ENCODE peak calls at places on chromosomes 12 and 14, in nine cellular contexts. Y, O, Z, T, E, I, R, M and X are unnamed samples.

GRCh38 chr12:46265102-46265501 is 3.7 kb downstream of the SLC38A1 start:
- DNase-seq in M (no peak), Y (no peak), E (no peak), T (no peak), R (no peak), Z (no peak), I (no peak), O (no peak), X (no peak)

GRCh38 chr14:37779480-37779879 is 184.1 kb downstream of the TTC6 start:
- DNase-seq in O (no peak), T (no peak), M (no peak), Y (no peak), I (no peak), R (no peak), E (no peak), Z (no peak), X (no peak)

GRCh38 chr12:23096321-23096720 is 471.4 kb downstream of the ETNK1 start:
- DNase-seq in O (no peak), R (no peak), Z (no peak), Y (no peak), T (no peak), E (no peak), M (no peak), I (no peak), X (no peak)

GRCh38 chr12:19945559-19946485 is 422.5 kb upstream of the PDE3A start:
- DNase-seq in I (no peak), O (peak), R (peak), E (no peak), Y (no peak), M (no peak), Z (no peak), T (no peak), X (no peak)

GRCh38 chr14:68906439-68906838 is 72.7 kb downstream of the ACTN1 start:
- DNase-seq in R (no peak), T (no peak), I (no peak), Z (no peak), E (no peak), Y (no peak), M (no peak), O (no peak), X (no peak)

GRCh38 chr12:52851787-52852186 is 3.0 kb upstream of the KRT78 start:
- DNase-seq in O (no peak), Y (no peak), Z (no peak), I (no peak), M (no peak), T (no peak), R (no peak), E (no peak), X (no peak)

GRCh38 chr14:61586539-61587396 is 108.5 kb upstream of the HIF1A start:
- DNase-seq in M (no peak), Y (peak), I (no peak), R (peak), O (no peak), T (no peak), E (no peak), Z (no peak), X (no peak)

GRCh38 chr12:76586764-76587395 is 27.3 kb upstream of the OSBPL8 start:
- DNase-seq in I (peak), Z (no peak), O (no peak), M (peak), R (peak), T (no peak), E (peak), Y (peak), X (no peak)

GRCh38 chr12:76032043-76032981 is 736 bp upstream of the PHLDA1 start:
- DNase-seq in E (peak), O (no peak), T (no peak), M (peak), Y (peak), R (peak), I (peak), Z (peak), X (no peak)

GRCh38 chr12:42442328-42442759 is 116.4 kb downstream of the PPHLN1 start:
- DNase-seq in O (no peak), Y (no peak), Z (no peak), I (no peak), M (no peak), E (no peak), T (no peak), R (no peak), X (no peak)

GRCh38 chr12:107670999-107671643 is 14.5 kb upstream of the PWP1 start:
- DNase-seq in I (peak), Z (no peak), T (no peak), E (peak), Y (peak), R (peak), M (peak), O (no peak), X (no peak)

GRCh38 chr12:42483534-42483857 is 106.0 kb downstream of the PRICKLE1 start:
- DNase-seq in Z (no peak), M (no peak), Y (peak), I (peak), R (peak), E (no peak), T (no peak), O (no peak), X (no peak)

GRCh38 chr12:96399919-96400630 is at the start of gene CDK17:
- DNase-seq in M (peak), Z (peak), R (peak), I (peak), Y (peak), O (peak), T (peak), E (peak), X (no peak)

GRCh38 chr14:74275265-74275841 is 27.4 kb downstream of the ABCD4 start:
- DNase-seq in M (no peak), R (peak), Z (no peak), E (no peak), T (no peak), O (peak), Y (peak), I (no peak), X (no peak)

GRCh38 chr12:569803-570236 is 93.4 kb downstream of the NINJ2 start:
- DNase-seq in O (peak), I (peak), R (peak), E (peak), Y (peak), Z (peak), M (peak), T (peak), X (no peak)

GRCh38 chr14:105497671-105498429 is 6.8 kb downstream of the TEDC1 start:
- DNase-seq in I (peak), O (no peak), E (no peak), Y (no peak), T (no peak), M (no peak), R (no peak), Z (no peak), X (no peak)

GRCh38 chr12:18753481-18754117 is 15.7 kb downstream of the CAPZA3 start:
- DNase-seq in I (no peak), Z (no peak), Y (no peak), R (no peak), O (no peak), E (peak), T (no peak), M (no peak), X (no peak)

GRCh38 chr14:21268612-21269251 is 510 bp downstream of the HNRNPC start:
- DNase-seq in T (no peak), O (no peak), M (peak), I (no peak), Y (peak), E (peak), R (peak), Z (no peak), X (no peak)

GRCh38 chr14:81176224-81176623 is 44.5 kb downstream of the GTF2A1 start:
- DNase-seq in T (no peak), Z (no peak), M (peak), E (no peak), I (no peak), O (no peak), Y (no peak), R (no peak), X (no peak)

GRCh38 chr14:76056128-76056527 is 70.6 kb downstream of the IFT43 start:
- DNase-seq in T (no peak), R (no peak), E (no peak), M (peak), Y (peak), Z (no peak), O (no peak), I (no peak), X (no peak)

GRCh38 chr12:114018669-114019068 is 52.5 kb upstream of the RBM19 start:
- DNase-seq in M (no peak), E (no peak), T (no peak), I (no peak), O (peak), Z (no peak), Y (peak), R (no peak), X (no peak)

GRCh38 chr14:89977668-89978067 is 21.9 kb downstream of the TDP1 start:
- DNase-seq in T (no peak), R (no peak), O (no peak), Z (no peak), E (no peak), I (no peak), Y (no peak), M (no peak), X (no peak)

GRCh38 chr12:106345739-106346138 is 11.8 kb upstream of the POLR3B start:
- DNase-seq in Y (peak), T (no peak), Z (no peak), M (peak), O (peak), E (peak), I (no peak), R (no peak), X (no peak)

GRCh38 chr14:53855574-53855973 is 101.1 kb downstream of the BMP4 start:
- DNase-seq in R (no peak), O (no peak), Z (no peak), I (no peak), E (no peak), T (no peak), M (no peak), Y (peak), X (no peak)

GRCh38 chr12:80262372-80263170 is 163.2 kb downstream of the OTOGL start:
- DNase-seq in I (no peak), E (no peak), R (peak), T (no peak), Y (peak), Z (no peak), M (no peak), O (peak), X (no peak)

GRCh38 chr12:85568395-85569103 is 267.7 kb downstream of the RASSF9 start:
- DNase-seq in M (no peak), T (no peak), R (no peak), Y (peak), O (no peak), Z (no peak), E (peak), I (no peak), X (no peak)

GRCh38 chr14:104841730-104842129 is 23.3 kb upstream of the CEP170B start:
- DNase-seq in O (no peak), Y (no peak), M (no peak), Z (no peak), T (no peak), R (no peak), I (no peak), E (no peak), X (no peak)

GRCh38 chr12:96986883-96987523 is 79.9 kb downstream of the NEDD1 start:
- DNase-seq in R (peak), M (peak), O (peak), Z (no peak), E (peak), T (no peak), I (no peak), Y (peak), X (no peak)

GRCh38 chr12:53660064-53660463 is 15.8 kb downstream of the ATP5MC2 start:
- DNase-seq in Y (no peak), E (no peak), R (peak), O (no peak), M (no peak), T (no peak), Z (no peak), I (no peak), X (no peak)

GRCh38 chr14:21003788-21004346 is 4.8 kb downstream of the SLC39A2 start:
- DNase-seq in T (no peak), Z (no peak), Y (no peak), I (no peak), R (no peak), O (no peak), M (no peak), E (no peak), X (no peak)

GRCh38 chr12:47066278-47067048 is 13.0 kb upstream of the PCED1B start:
- DNase-seq in T (no peak), M (no peak), Z (no peak), E (no peak), Y (no peak), I (peak), R (no peak), O (no peak), X (no peak)

GRCh38 chr12:49347307-49348237 is 884 bp downstream of the DNAJC22 start:
- DNase-seq in Z (peak), E (peak), M (peak), T (peak), Y (peak), R (peak), O (peak), I (peak), X (no peak)

GRCh38 chr14:33931439-33931838 is 19.4 kb downstream of the EGLN3 start:
- DNase-seq in M (no peak), O (no peak), I (no peak), T (no peak), R (no peak), E (peak), Y (no peak), Z (no peak), X (no peak)
- H3K4me3 ChIP-seq in M (no peak), O (no peak), I (no peak), T (no peak), R (no peak), E (peak), Y (no peak), Z (no peak), X (no peak)

DNA sequence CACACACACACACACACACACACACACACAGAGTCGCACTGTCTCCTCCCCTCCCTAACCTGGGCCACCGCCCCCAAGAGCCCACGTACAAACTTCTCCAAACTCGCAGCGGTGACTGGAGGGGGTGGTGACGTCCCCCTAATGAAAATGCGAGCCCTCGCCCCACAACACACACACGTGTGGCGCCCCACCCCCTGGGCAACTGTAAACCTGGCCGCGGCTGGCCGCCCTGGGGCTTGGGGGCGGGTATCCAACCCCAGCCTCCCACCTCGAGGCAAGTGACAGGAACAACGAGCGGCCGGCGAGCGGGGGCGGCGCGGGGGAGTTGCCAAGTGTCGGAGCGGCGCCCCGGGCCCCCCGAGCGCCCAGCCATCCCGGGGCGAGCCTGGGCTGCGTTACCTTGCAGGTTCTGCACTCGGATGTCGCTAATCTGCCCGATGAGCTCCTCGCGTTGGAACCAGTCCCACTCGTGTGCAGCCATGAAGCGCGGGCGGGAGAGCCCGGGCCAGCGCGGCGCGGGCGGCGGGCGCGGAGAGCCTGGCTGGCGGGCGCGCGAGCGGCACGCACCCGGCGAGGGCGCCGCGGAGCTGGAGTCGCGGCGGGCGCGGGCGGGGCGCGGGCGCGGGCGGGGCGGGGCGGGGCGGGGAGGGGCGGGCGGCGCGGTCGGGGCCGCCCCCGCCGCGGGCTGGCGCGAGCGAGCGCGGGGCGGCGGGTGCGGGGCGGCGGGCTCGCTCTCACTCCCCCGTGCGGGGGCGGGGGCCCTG is at the start of gene CLMN:
- DNase-seq in E (peak), I (peak), Y (peak), M (peak), O (peak), Z (no peak), R (peak), T (no peak), X (no peak)
- H3K4me3 ChIP-seq in E (peak), I (peak), Y (peak), M (peak), O (peak), Z (peak), R (peak), T (peak), X (peak)

GRCh38 chr12:72337382-72337781 is 65.2 kb downstream of the TRHDE start:
- DNase-seq in M (no peak), T (no peak), Y (no peak), Z (no peak), E (no peak), R (no peak), O (no peak), I (no peak), X (no peak)
- H3K4me3 ChIP-seq in M (no peak), T (no peak), Y (no peak), Z (no peak), E (no peak), R (no peak), O (no peak), I (no peak), X (no peak)

DNA sequence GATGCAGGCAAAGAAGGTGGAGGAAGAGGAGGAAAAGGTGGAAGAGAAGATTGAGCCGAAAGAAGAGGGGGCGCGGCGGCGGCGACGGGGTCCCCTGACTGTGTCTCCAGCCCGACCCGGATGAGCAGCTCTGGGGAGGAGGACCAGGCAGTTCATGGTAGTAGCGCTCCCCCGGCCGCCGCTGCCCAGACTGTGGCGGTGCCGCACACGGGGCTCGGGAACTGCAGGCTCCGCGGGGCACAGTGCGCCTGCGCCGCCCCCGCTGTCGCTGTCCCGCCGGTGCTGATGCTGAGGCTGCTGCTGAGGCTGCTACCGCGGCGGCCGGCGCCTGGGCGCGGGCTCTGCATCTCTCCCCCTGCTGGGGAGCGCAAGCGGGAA is at the start of gene KCNH5:
- DNase-seq in M (no peak), R (peak), E (peak), Z (no peak), I (peak), O (peak), Y (peak), T (no peak), X (no peak)
- H3K4me3 ChIP-seq in M (no peak), R (peak), E (peak), Z (peak), I (no peak), O (peak), Y (peak), T (no peak), X (peak)

GRCh38 chr12:57836442-57837375 is 9.8 kb downstream of the CTDSP2 start:
- DNase-seq in T (no peak), E (peak), M (peak), Z (no peak), Y (peak), R (peak), O (peak), I (peak), X (no peak)

GRCh38 chr12:57837779-57838562 is 8.6 kb downstream of the CTDSP2 start:
- DNase-seq in Y (peak), O (peak), I (peak), E (peak), Z (no peak), M (no peak), R (peak), T (no peak), X (no peak)

GRCh38 chr12:57833672-57834071 is 12.9 kb downstream of the CTDSP2 start:
- DNase-seq in Y (no peak), I (no peak), Z (no peak), E (no peak), T (no peak), R (no peak), O (no peak), M (no peak), X (no peak)

GRCh38 chr12:57834086-57834876 is 12.2 kb downstream of the CTDSP2 start:
- DNase-seq in T (no peak), I (no peak), E (peak), O (no peak), Z (no peak), M (no peak), Y (no peak), R (no peak), X (no peak)

DNA sequence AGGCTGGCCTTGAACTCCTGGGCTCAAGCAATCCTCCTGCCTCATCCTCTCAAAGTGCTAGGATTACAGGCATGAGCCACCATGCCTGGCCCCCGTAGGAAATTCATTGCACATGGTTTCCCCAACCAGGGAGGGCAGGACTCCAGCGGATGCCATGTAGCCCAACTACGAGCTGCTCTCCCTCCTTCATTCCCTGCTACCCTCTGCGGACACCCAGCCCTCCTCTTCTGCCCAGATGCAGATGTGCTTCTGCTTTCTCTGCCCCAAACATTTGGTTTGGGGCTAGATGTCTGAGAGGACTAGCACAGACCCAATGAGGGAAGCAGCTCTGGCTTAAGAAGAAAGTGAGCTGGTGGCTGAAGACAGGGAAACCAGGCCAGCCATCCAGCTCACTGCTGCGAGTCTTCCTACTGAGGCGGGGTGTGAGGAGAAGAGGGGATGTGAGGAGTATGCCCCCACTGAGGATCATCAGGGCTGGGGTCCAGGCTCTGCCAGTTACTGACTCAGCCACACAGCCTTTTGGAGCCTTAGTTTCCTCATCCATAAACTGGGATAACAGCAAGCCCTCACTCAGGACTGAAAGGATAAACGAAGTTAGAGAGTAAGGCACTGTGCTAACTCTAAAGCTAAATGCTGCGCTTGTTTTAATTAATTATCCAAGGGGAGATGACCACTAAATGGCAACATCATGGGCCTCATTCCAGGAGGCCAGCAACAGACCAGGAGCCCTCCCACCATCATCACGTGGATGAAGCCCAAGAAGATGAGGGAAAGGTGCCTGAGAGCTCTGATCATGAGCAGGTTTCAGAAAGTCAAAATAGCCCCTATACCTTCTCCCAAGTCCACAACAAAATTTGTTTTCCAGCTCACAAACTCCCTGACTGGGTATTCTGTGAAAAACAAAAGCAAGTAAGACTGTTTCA is 10.9 kb downstream of the CTDSP2 start:
- DNase-seq in Z (no peak), T (no peak), Y (no peak), M (no peak), R (peak), I (no peak), O (no peak), E (no peak), X (no peak)
- H3K4me3 ChIP-seq in Z (peak), T (peak), Y (no peak), M (no peak), R (peak), I (peak), O (peak), E (no peak), X (peak)

GRCh38 chr12:15322164-15323054 is at the start of gene PTPRO:
- DNase-seq in E (peak), T (no peak), Z (no peak), Y (no peak), R (peak), M (no peak), I (peak), O (no peak), X (no peak)
- H3K4me3 ChIP-seq in E (peak), T (no peak), Z (peak), Y (no peak), R (peak), M (no peak), I (no peak), O (peak), X (peak)

DNA sequence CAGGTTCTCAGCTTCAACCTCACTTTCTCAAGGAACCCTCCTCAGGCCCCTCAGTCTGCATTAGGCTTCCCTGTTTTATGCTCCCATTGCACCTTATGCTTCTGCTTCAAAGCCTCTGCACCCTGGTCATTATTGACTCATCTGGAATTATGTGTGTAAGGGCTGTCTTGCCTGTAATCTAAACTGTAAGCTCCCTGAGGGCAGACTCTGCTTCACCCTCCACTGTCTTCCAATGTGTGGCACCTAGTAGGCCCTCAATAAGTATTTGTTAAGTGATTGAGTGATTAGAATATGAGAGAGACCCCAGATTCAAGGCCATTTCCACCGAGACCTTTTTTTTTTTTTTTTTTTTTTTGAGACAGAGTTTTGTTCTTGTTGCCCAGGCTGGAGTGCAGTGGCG is 79.1 kb downstream of the VCPKMT start:
- DNase-seq in E (no peak), Z (no peak), O (no peak), T (no peak), M (no peak), R (no peak), I (no peak), Y (no peak), X (no peak)
- H3K4me3 ChIP-seq in E (no peak), Z (no peak), O (no peak), T (no peak), M (no peak), R (no peak), I (no peak), Y (no peak), X (no peak)